ENCODE peak calls at places on chromosomes 6 and 20, in four cellular contexts. J is PC-9, V is left ventricle myocardium inferior, K is K562. N is an unnamed sample. For H3K9me3, the result is how much of the 10 kb centered on the place peaks cover.

GRCh38 chr6:92460133-92460532 is 959.2 kb downstream of the EPHA7 start:
- DNase-seq in J (no peak), V (no peak), K (no peak), N (no peak)

GRCh38 chr6:71287038-71287437 is 1.6 kb upstream of the OGFRL1 start:
- DNase-seq in V (no peak), J (no peak), K (no peak), N (no peak)

GRCh38 chr20:14193443-14193842 is 144.0 kb downstream of the FLRT3 start:
- DNase-seq in V (no peak), J (no peak), K (no peak), N (no peak)

GRCh38 chr6:25601797-25602679 is 50.0 kb upstream of the SCGN start:
- DNase-seq in K (peak), V (no peak), J (peak), N (peak)

GRCh38 chr6:32622545-32623401 is 14.4 kb upstream of the HLA-DQA1 start:
- DNase-seq in K (no peak), V (no peak), J (no peak), N (peak)

GRCh38 chr6:126811307-126811706 is 307.2 kb upstream of the RSPO3 start:
- DNase-seq in J (no peak), V (no peak), K (no peak), N (peak)

GRCh38 chr20:17533396-17533795 is 2.2 kb upstream of the BFSP1 start:
- DNase-seq in K (peak), J (peak), V (no peak), N (peak)

GRCh38 chr20:60959971-60960370 is 292.1 kb upstream of the CDH4 start:
- DNase-seq in J (no peak), V (no peak), K (no peak), N (no peak)

GRCh38 chr6:9431945-9432344 is 982.9 kb downstream of the TFAP2A start:
- DNase-seq in V (no peak), J (no peak), K (no peak), N (no peak)

GRCh38 chr6:9428416-9429172 is 986.3 kb downstream of the TFAP2A start:
- DNase-seq in J (no peak), V (no peak), K (no peak), N (peak)
- H3K27ac ChIP-seq in J (no peak), V (no peak), K (no peak), N (no peak)

DNA sequence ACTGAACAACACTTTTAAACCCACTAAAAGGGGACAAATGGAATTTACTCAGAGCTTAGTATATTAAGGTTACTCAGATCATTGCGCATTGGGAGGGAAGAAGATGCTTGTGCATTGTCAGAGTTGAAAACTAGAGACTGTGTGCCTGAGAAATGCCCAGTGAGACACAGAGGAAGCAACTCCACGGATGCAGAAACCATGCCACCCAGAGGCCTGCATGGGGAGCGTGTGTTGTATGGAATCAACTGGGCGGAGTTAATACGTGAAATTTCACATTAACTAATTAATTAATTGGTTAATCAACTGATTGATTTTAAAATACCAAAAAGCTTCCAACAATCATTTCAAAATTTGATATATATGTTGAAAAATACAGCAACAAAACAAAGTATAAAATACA is 391.6 kb downstream of the PLCB1 start:
- DNase-seq in V (no peak), K (no peak), J (no peak), N (peak)
- TF ChIP-seq CTCF in V (no peak), K (no peak), J (no peak), N (peak)

GRCh38 chr20:44533928-44534327 is 12.1 kb upstream of the SERINC3 start:
- DNase-seq in K (no peak), J (no peak), V (no peak), N (no peak)

GRCh38 chr20:44536139-44536538 is 14.3 kb upstream of the SERINC3 start:
- DNase-seq in J (no peak), K (no peak), V (no peak), N (no peak)

GRCh38 chr20:44532981-44533331 is 11.1 kb upstream of the SERINC3 start:
- DNase-seq in J (peak), V (no peak), K (no peak), N (no peak)

GRCh38 chr20:44528309-44528708 is 6.4 kb upstream of the SERINC3 start:
- DNase-seq in J (no peak), K (no peak), V (no peak), N (no peak)

DNA sequence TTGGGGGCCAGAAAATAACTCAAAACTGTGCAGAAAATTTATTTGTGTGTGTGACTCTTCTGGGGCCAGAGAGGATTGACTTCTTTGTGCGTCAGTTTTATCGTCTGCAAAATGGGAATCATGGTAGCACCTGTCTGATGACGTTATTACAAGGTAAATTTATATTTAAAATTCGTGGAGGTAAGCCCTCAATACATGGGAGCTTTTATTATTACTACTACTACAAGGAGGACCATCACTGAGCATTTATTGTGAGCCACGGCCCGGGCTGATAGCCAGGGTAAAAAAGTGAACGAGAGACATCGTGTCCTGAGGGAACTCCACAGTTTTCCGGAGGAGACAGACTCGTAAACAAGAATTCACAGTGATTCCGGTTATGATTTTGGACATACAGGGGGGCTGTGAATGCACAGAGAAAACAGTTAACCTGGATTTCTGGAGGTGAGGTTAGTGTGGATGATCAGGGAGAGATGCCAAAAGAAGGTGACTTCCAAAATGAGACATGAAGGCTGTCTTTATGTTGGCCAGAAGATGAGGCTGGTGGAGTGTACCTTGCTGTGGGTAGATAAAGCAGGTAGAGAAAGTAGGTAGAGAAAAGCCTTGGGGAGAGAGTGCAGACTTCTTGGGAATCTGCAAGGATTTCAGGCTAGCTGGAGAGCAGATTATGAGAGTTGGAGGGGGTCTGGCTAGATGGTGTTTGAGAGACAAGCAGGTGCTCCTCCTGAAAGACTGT is 10.5 kb upstream of the SERINC3 start:
- DNase-seq in V (peak), J (no peak), K (no peak), N (no peak)
- H3K9me3 ChIP-seq in V (under half), J (under half), K (under half), N (under half)

DNA sequence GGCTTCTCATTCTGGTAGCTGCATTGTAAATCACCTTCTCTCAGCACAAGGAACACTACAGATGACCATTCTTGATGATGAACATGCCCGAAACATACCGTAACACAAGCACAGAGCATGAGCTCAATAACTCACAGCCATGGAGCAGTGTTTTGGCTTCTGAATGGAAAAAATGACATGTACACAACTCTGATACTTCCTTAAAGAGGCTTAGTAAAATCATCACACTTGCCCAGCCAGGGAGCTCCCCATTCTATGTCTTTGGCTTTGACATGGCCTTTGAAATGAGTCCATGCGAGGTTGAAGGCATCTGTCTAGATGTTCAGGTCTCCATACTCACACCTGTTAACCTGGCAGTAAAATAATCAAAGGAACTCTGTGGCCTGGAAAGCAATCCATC is 87.6 kb downstream of the MYB start:
- DNase-seq in J (no peak), V (no peak), K (no peak), N (no peak)
- H3K27ac ChIP-seq in J (no peak), V (no peak), K (no peak), N (no peak)

GRCh38 chr6:8402546-8402945 is 32.8 kb downstream of the SLC35B3 start:
- DNase-seq in K (no peak), J (no peak), V (no peak), N (no peak)
- TF ChIP-seq CTCF in K (no peak), J (no peak), V (no peak), N (no peak)

DNA sequence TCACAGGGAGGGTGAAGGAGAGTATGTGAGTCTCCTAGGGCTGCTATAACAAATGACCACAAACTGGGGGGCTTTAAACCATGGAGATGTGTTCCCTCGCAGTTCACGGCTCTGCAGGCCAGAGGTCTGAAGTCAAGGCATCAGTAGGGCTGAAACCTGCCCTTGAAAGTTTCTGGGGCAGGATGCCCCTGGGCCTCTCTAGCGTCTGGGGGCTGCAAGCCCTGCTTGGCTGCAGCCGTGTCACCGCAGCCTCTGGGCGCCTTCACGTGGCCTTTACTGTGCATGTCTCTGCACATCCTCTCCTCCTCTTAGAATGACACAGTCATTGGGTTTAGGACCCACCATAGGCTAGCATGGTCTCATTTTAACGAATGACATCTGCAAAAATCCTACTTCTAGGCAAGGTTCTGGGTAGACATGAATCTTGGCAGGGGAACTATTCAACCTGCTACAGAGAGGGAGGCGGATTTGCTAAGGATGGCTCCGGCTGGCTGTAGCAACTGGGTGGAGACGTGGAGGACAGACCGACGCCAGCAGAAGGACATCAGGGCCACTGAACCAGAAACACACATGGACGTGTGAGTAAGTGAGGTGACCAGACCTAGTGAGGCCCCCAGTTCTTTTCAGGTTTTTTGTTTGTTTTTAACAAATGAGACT is 58.6 kb downstream of the PHACTR3 start:
- DNase-seq in J (no peak), V (no peak), K (no peak), N (no peak)
- H3K9me3 ChIP-seq in J (under half), V (under half), K (under half), N (under half)

DNA sequence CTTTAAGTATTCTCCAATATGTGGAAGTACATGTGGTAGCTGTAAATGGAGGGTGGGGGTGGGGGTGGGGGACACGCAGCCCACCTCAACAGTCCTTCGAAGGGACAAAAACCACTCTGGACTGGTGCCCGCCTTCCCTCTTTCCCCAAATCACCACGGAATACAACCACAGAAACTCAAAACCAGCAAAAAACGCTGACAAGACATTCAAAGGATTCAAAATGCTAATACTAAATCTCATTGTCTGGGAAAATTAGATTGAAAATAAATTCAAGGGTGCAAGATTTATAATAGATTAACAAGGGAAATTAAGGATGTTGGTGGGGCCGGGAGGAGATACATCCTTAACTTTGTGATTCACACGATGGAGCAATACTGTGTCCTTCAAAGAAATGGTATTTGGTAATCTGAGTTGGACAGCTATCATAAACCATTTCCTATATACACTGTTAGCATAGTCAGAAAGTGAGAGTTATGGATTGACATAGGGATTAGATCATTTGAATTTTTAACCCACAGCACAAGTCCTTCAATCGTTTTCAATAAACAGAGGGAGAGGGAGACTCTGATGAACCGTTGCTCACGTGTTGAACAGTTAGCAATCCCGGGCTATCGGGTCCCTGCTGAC is 766 bp upstream of the TBC1D22B start:
- DNase-seq in K (no peak), V (no peak), J (peak), N (peak)
- H3K27ac ChIP-seq in K (peak), V (no peak), J (peak), N (no peak)

GRCh38 chr6:151738960-151739359 is 68.5 kb upstream of the ESR1 start:
- DNase-seq in V (no peak), J (no peak), K (no peak), N (no peak)
- TF ChIP-seq CTCF in V (no peak), J (no peak), K (no peak), N (no peak)

DNA sequence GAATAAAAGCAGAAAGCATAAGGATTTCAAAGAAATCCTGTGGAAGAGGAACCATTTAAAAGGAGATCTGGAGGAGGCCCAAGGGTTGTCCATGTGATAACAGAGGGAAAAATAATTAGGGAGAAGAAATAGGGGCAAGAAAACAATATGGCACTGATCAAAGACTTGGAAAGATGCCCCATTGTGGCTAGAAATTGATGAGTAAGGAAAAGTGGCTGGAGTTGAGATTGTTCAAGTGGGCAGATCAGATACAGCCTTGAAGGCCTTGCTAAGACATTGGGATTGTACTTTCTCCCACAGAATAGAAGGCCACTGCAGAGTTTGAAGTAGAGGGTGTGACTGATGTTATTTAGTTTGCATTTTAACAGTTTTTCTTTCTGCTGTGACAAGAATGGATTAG is 213.3 kb downstream of the CBLN4 start:
- DNase-seq in J (no peak), K (no peak), V (no peak), N (no peak)
- H3K9me3 ChIP-seq in J (under half), K (under half), V (under half), N (under half)